ENCODE peak calls at places on chromosome 6, in nine cellular contexts. N is MM.1S, J is H9, Z is psoas muscle, S is right lobe of liver, V is heart right ventricle, H is ovary, G is vagina, I is heart left ventricle. T is an unnamed sample.

GRCh38 chr6:166470863-166471410 is 88.2 kb upstream of the MPC1 start:
- DNase-seq in N (no peak), J (no peak), Z (no peak), S (no peak), V (no peak), H (peak), G (no peak), I (no peak), T (no peak)

GRCh38 chr6:87237804-87238203 is 82.4 kb downstream of the ZNF292 start:
- DNase-seq in N (no peak), J (no peak), Z (no peak), S (no peak), V (no peak), H (no peak), G (no peak), I (no peak), T (no peak)

GRCh38 chr6:88574666-88575065 is 388.8 kb downstream of the RNGTT start:
- DNase-seq in N (no peak), J (no peak), Z (no peak), S (no peak), V (no peak), H (no peak), G (no peak), I (no peak), T (no peak)

GRCh38 chr6:27127874-27128795 is 119.4 kb upstream of the PRSS16 start:
- DNase-seq in N (no peak), J (no peak), Z (no peak), S (no peak), V (no peak), H (no peak), G (no peak), I (no peak), T (no peak)

GRCh38 chr6:129340983-129341382 is 369.0 kb downstream of the ARHGAP18 start:
- DNase-seq in N (no peak), J (no peak), Z (peak), S (no peak), V (peak), H (no peak), G (no peak), I (peak), T (peak)

GRCh38 chr6:16769986-16770376 is 8.7 kb upstream of the ATXN1 start:
- DNase-seq in N (no peak), J (no peak), Z (no peak), S (no peak), V (no peak), H (no peak), G (no peak), I (no peak), T (peak)

GRCh38 chr6:167766986-167767714 is 59.6 kb upstream of the AFDN start:
- DNase-seq in N (no peak), J (no peak), Z (peak), S (no peak), V (no peak), H (no peak), G (no peak), I (no peak), T (no peak)

GRCh38 chr6:98944598-98945011 is 3.1 kb downstream of the FBXL4 start:
- DNase-seq in N (no peak), J (no peak), Z (no peak), S (no peak), V (no peak), H (no peak), G (no peak), I (no peak), T (no peak)

GRCh38 chr6:5471044-5471443 is 209.7 kb downstream of the FARS2 start:
- DNase-seq in N (peak), J (peak), Z (peak), S (peak), V (peak), H (no peak), G (no peak), I (peak), T (peak)

GRCh38 chr6:142833054-142833453 is 111.9 kb downstream of the HIVEP2 start:
- DNase-seq in N (no peak), J (no peak), Z (no peak), S (no peak), V (no peak), H (no peak), G (no peak), I (no peak), T (peak)

GRCh38 chr6:3438190-3439167 is 18.4 kb downstream of the SLC22A23 start:
- DNase-seq in N (no peak), J (no peak), Z (peak), S (no peak), V (no peak), H (no peak), G (no peak), I (no peak), T (peak)

GRCh38 chr6:487956-488355 is 96.4 kb downstream of the IRF4 start:
- DNase-seq in N (no peak), J (no peak), Z (no peak), S (no peak), V (no peak), H (no peak), G (no peak), I (no peak), T (no peak)

GRCh38 chr6:27139753-27140522 is 107.6 kb upstream of the PRSS16 start:
- DNase-seq in N (peak), J (no peak), Z (no peak), S (no peak), V (no peak), H (no peak), G (no peak), I (no peak), T (no peak)

GRCh38 chr6:11172501-11173337 is 59.7 kb downstream of the NEDD9 start:
- DNase-seq in N (peak), J (peak), Z (peak), S (peak), V (peak), H (peak), G (no peak), I (peak), T (peak)

GRCh38 chr6:26006086-26006939 is 43.7 kb downstream of the TRIM38 start:
- DNase-seq in N (no peak), J (no peak), Z (no peak), S (no peak), V (no peak), H (no peak), G (no peak), I (no peak), T (no peak)

GRCh38 chr6:56890683-56891429 is 64.1 kb upstream of the BEND6 start:
- DNase-seq in N (peak), J (no peak), Z (no peak), S (no peak), V (no peak), H (no peak), G (no peak), I (no peak), T (peak)

GRCh38 chr6:151160869-151161268 is 78.9 kb upstream of the AKAP12 start:
- DNase-seq in N (no peak), J (no peak), Z (no peak), S (no peak), V (no peak), H (no peak), G (no peak), I (no peak), T (no peak)

GRCh38 chr6:90294614-90294988 is 2.0 kb downstream of the BACH2 start:
- DNase-seq in N (peak), J (peak), Z (no peak), S (no peak), V (no peak), H (no peak), G (no peak), I (no peak), T (no peak)

GRCh38 chr6:19035454-19035853 is 648.3 kb downstream of the RNF144B start:
- DNase-seq in N (no peak), J (no peak), Z (no peak), S (no peak), V (no peak), H (no peak), G (no peak), I (no peak), T (no peak)

GRCh38 chr6:148335582-148335981 is 7.1 kb upstream of the SASH1 start:
- DNase-seq in N (no peak), J (no peak), Z (no peak), S (no peak), V (no peak), H (no peak), G (no peak), I (no peak), T (no peak)

GRCh38 chr6:14903176-14904088 is 342.4 kb upstream of the JARID2 start:
- DNase-seq in N (no peak), J (no peak), Z (no peak), S (no peak), V (no peak), H (no peak), G (no peak), I (no peak), T (no peak)

GRCh38 chr6:105781248-105781647 is 304.9 kb upstream of the PRDM1 start:
- DNase-seq in N (no peak), J (no peak), Z (no peak), S (no peak), V (no peak), H (no peak), G (no peak), I (no peak), T (no peak)

GRCh38 chr6:88982720-88983119 is 19.3 kb upstream of the RNGTT start:
- DNase-seq in N (peak), J (no peak), Z (peak), S (no peak), V (no peak), H (peak), G (no peak), I (peak), T (no peak)

GRCh38 chr6:111353914-111354464 is 129.0 kb downstream of the REV3L start:
- DNase-seq in N (no peak), J (no peak), Z (no peak), S (no peak), V (no peak), H (no peak), G (no peak), I (no peak), T (no peak)

GRCh38 chr6:122673345-122673961 is 63.2 kb downstream of the PKIB start:
- DNase-seq in N (no peak), J (no peak), Z (no peak), S (no peak), V (no peak), H (no peak), G (no peak), I (no peak), T (no peak)

GRCh38 chr6:69914015-69914485 is 47.7 kb downstream of the COL19A1 start:
- DNase-seq in N (no peak), J (no peak), Z (no peak), S (no peak), V (no peak), H (no peak), G (no peak), I (no peak), T (no peak)

GRCh38 chr6:32175322-32175710 is 568 bp downstream of the AGPAT1 start:
- DNase-seq in N (no peak), J (no peak), Z (no peak), S (no peak), V (no peak), H (no peak), G (no peak), I (no peak), T (no peak)
- H3K27ac ChIP-seq in N (no peak), J (no peak), Z (peak), S (peak), V (peak), H (peak), G (peak), I (peak), T (peak)

GRCh38 chr6:79608334-79609224 is 22.6 kb upstream of the SH3BGRL2 start:
- DNase-seq in N (no peak), J (no peak), Z (no peak), S (no peak), V (no peak), H (no peak), G (no peak), I (no peak), T (no peak)

GRCh38 chr6:79607000-79607399 is 24.1 kb upstream of the SH3BGRL2 start:
- DNase-seq in N (no peak), J (no peak), Z (no peak), S (no peak), V (no peak), H (no peak), G (no peak), I (no peak), T (no peak)

GRCh38 chr6:79605061-79605460 is 26.1 kb upstream of the SH3BGRL2 start:
- DNase-seq in N (no peak), J (no peak), Z (no peak), S (no peak), V (no peak), H (no peak), G (no peak), I (no peak), T (no peak)

GRCh38 chr6:79604583-79605037 is 26.5 kb upstream of the SH3BGRL2 start:
- DNase-seq in N (no peak), J (no peak), Z (no peak), S (no peak), V (no peak), H (no peak), G (no peak), I (no peak), T (peak)

DNA sequence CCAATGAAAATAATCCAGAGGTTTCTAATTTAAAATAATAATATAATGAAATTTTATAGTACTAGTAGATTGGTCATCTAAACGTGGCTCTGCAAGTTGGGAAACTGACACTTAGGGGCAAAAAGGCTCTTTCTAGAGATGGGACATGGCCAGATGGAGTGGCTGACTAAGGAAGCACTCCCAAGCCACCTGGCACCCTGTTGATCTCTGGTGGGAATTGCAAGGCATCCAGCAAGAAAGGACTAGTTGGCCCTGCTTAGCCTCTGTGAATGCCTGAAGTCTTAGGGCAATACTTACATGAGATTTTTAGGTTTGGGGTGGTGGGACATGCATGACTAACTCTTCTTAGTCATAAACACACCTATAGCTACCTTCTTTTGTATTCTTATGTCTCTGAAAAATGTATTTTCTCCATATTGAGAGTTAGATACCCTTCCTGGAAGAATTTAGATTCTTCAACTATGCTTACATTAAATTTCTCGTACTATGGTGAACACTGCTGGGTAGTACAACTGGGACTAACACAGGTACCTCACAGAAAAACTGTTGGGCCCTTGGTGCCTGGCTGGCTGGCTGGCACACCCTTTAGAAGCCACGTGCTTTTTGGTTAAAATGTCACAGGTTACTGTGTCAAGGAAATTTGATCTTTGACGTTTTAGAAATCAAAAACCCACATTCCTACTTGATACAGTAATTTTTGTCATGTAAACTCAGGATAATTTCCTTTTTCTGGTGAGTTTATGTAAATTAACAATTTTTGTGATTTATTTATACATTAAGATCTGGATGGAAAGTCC is 25.0 kb upstream of the SH3BGRL2 start:
- DNase-seq in N (no peak), J (peak), Z (no peak), S (no peak), V (no peak), H (no peak), G (no peak), I (no peak), T (no peak)
- H3K27ac ChIP-seq in N (peak), J (no peak), Z (no peak), S (no peak), V (no peak), H (no peak), G (peak), I (no peak), T (no peak)

GRCh38 chr6:113875470-113875869 is 18.3 kb downstream of the MARCKS start:
- DNase-seq in N (peak), J (no peak), Z (no peak), S (no peak), V (no peak), H (no peak), G (no peak), I (no peak), T (no peak)
- H3K27ac ChIP-seq in N (no peak), J (no peak), Z (no peak), S (no peak), V (no peak), H (no peak), G (no peak), I (no peak), T (peak)

DNA sequence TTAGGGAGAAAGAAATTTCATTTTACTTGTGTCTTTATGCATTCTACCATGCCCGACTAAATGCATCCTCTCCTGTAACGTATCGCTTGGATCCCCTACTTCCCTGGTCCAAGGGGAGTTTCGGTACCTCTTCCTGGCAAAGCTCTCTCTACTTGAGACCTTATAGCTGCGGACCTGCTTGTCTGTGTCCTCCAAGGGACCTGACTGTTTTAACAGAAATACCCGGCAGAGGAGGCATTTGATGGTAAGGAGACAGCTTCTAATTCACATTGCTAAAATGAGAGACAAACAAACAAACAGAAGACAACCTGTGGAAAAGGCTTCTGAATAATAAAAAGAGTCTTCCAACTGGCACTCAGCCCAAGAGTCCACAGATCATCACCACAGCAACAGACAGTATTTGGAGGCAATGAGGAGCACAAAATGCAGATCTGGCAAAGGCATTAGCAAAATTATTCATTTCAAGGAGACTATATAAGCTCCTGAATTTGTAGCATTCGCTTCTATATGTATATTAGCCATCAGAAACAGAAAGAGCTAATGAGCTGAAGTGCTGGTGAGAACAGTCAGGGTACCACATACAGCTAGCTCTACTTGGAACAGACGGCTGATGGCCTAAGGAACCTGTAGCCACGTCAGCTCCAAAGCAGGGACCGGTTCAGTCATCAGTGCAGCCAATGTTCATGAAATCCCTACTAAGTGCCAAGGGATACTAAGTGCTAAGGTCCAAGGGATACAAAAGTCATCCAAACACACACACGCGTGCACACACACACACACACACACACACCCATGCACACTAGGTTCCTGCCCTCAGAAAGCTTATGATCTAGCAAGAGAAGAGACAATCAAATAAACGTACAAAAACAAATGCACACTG is 53.9 kb downstream of the MAP3K5 start:
- DNase-seq in N (no peak), J (no peak), Z (no peak), S (no peak), V (no peak), H (peak), G (no peak), I (peak), T (no peak)
- H3K27ac ChIP-seq in N (no peak), J (no peak), Z (peak), S (peak), V (peak), H (peak), G (no peak), I (peak), T (no peak)

DNA sequence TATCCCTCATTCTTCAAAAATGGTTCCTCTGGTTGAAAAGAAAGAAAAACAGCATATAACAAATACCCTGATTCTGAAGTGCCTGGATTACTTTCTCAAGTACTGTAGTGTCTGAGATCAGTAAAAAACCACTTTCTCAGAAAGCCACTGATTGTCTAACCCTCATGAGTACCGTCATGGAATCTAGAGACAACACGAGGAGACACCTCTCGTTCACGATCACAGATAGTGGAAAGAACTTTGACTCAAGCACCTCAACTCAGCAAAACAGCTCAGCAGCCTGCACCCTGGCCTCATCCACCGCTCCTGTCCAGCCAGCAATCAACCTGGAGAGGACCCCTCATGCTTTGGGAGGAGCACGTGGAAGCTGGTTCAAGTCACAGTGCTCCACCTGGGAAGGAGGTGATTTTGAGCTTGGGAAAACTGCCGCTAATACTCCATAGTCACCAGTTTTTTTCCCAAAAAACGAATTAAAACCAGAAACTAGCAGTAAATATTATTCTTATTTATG is 1.0 kb downstream of the SCML4 start:
- DNase-seq in N (no peak), J (no peak), Z (no peak), S (no peak), V (no peak), H (no peak), G (no peak), I (no peak), T (no peak)
- H3K27ac ChIP-seq in N (no peak), J (no peak), Z (no peak), S (peak), V (no peak), H (no peak), G (peak), I (no peak), T (no peak)

DNA sequence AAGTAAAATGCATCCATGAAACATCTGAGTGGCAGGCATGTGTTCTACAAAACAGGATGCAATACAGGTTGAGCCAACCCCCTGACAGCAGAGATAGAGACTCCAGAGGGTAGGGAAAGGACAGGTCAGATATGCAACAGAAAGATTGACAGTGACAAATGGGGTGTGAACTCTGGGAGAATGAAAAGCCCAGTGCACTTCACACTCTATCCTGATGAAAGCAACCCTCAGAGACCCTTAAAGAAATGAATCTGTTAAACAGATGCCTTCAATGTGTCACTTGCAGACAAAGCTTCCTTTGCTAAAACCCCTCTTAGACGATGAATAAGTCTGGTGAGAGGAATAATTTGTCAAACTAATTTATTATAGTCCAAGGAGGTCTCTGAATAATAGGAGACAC is 89.9 kb downstream of the RFPL4B start:
- DNase-seq in N (no peak), J (no peak), Z (no peak), S (no peak), V (no peak), H (no peak), G (no peak), I (no peak), T (no peak)
- H3K27ac ChIP-seq in N (no peak), J (no peak), Z (no peak), S (no peak), V (no peak), H (no peak), G (no peak), I (no peak), T (no peak)